ENCODE peak calls at places on chromosomes 4 and X, in six cellular contexts. H is tibial artery; I is psoas muscle; F is left ventricle myocardium inferior; R is A673; U is naive thymus-derived CD4-positive, alpha-beta T cell. E is an unnamed sample. For H3K4me1 and H3K27me3, the result is how much of the 10 kb centered on the place peaks cover.

GRCh38 chr4:70958681-70959080 is 34.8 kb upstream of the DCK start:
- DNase-seq in R (no peak), F (no peak), U (no peak), H (no peak), I (no peak), E (no peak)

GRCh38 chr4:168496834-168497233 is at the start of gene PALLD:
- DNase-seq in H (no peak), I (peak), U (no peak), F (peak), R (no peak), E (no peak)

GRCh38 chr4:72858328-72858727 is 211.2 kb downstream of the COX18 start:
- DNase-seq in H (no peak), U (no peak), R (no peak), I (no peak), F (no peak), E (no peak)

GRCh38 chrX:20265221-20265725 is 1.4 kb downstream of the RPS6KA3 start:
- DNase-seq in R (peak), F (peak), I (peak), U (peak), H (peak), E (peak)

GRCh38 chrX:30665471-30665870 is 12.2 kb downstream of the GK start:
- DNase-seq in I (no peak), R (no peak), H (no peak), U (no peak), F (no peak), E (no peak)

GRCh38 chrX:28920554-28920953 is 333.3 kb downstream of the IL1RAPL1 start:
- DNase-seq in I (no peak), U (no peak), R (peak), H (no peak), F (no peak), E (no peak)

GRCh38 chr4:105058177-105058812 is 88.4 kb upstream of the TET2 start:
- DNase-seq in H (no peak), R (no peak), U (no peak), F (no peak), I (no peak), E (no peak)

GRCh38 chr4:90883519-90883918 is 756.3 kb downstream of the CCSER1 start:
- DNase-seq in R (no peak), U (no peak), F (no peak), H (no peak), I (no peak), E (no peak)

GRCh38 chr4:123559955-123560669 is 163.5 kb downstream of the SPRY1 start:
- DNase-seq in H (no peak), I (no peak), R (no peak), F (no peak), U (no peak), E (no peak)

GRCh38 chr4:121114756-121115155 is 42.4 kb upstream of the NDNF start:
- DNase-seq in H (no peak), I (no peak), U (no peak), F (no peak), R (no peak), E (no peak)

GRCh38 chrX:23764183-23764582 is 18.8 kb upstream of the SAT1 start:
- DNase-seq in I (no peak), R (no peak), H (no peak), F (no peak), U (no peak), E (no peak)

GRCh38 chr4:113540859-113541258 is 220.7 kb downstream of the CAMK2D start:
- DNase-seq in F (no peak), I (no peak), H (no peak), U (peak), R (no peak), E (no peak)

GRCh38 chr4:6019316-6020263 is 1.4 kb upstream of the C4orf50 start:
- DNase-seq in I (no peak), R (peak), H (no peak), U (peak), F (no peak), E (no peak)

GRCh38 chrX:41889317-41890025 is 33.9 kb downstream of the CASK start:
- DNase-seq in I (no peak), U (no peak), H (no peak), R (no peak), F (no peak), E (no peak)

GRCh38 chr4:152185786-152186540 is 349.9 kb downstream of the FBXW7 start:
- DNase-seq in R (no peak), I (no peak), U (no peak), F (no peak), H (no peak), E (no peak)

GRCh38 chr4:23717528-23718248 is 172.2 kb downstream of the PPARGC1A start:
- DNase-seq in U (no peak), H (no peak), I (no peak), F (no peak), R (peak), E (no peak)

GRCh38 chr4:153151535-153152452 is 52.4 kb upstream of the TRIM2 start:
- DNase-seq in H (no peak), F (no peak), I (peak), U (peak), R (peak), E (no peak)

GRCh38 chrX:17605676-17606075 is 131.6 kb upstream of the SCML1 start:
- DNase-seq in I (no peak), H (no peak), R (no peak), F (no peak), U (no peak), E (no peak)

GRCh38 chr4:125985856-125986255 is 671.1 kb downstream of the FAT4 start:
- DNase-seq in I (no peak), R (peak), U (no peak), F (no peak), H (no peak), E (no peak)

GRCh38 chr4:72689929-72690328 is 120.9 kb upstream of the ADAMTS3 start:
- DNase-seq in U (no peak), I (no peak), H (no peak), R (no peak), F (no peak), E (no peak)

GRCh38 chrX:24259544-24260240 is 54.2 kb downstream of the SUPT20HL2 start:
- DNase-seq in H (peak), R (peak), F (no peak), U (no peak), I (no peak), E (peak)

GRCh38 chrX:101803451-101803850 is 128.4 kb downstream of the ZMAT1 start:
- DNase-seq in U (no peak), F (no peak), H (no peak), I (no peak), R (peak), E (no peak)

GRCh38 chr4:26459054-26459755 is 31.1 kb downstream of the CCKAR start:
- DNase-seq in F (no peak), H (no peak), R (peak), U (no peak), I (no peak), E (no peak)

GRCh38 chr4:70613893-70614572 is 14.5 kb upstream of the ENAM start:
- DNase-seq in I (no peak), R (no peak), U (no peak), F (no peak), H (no peak), E (no peak)

GRCh38 chr4:78846258-78846657 is 70.1 kb downstream of the BMP2K start:
- DNase-seq in R (no peak), H (no peak), U (no peak), F (no peak), I (no peak), E (no peak)

GRCh38 chrX:20594985-20595384 is 328.3 kb upstream of the RPS6KA3 start:
- DNase-seq in I (no peak), R (peak), F (no peak), H (no peak), U (no peak), E (no peak)

GRCh38 chr4:98603683-98604573 is 54.5 kb downstream of the TSPAN5 start:
- DNase-seq in F (no peak), I (no peak), H (no peak), R (no peak), U (no peak), E (no peak)

GRCh38 chr4:184471872-184472539 is 2.3 kb downstream of the IRF2 start:
- DNase-seq in H (no peak), F (no peak), I (no peak), R (peak), U (no peak), E (peak)

GRCh38 chr4:5134620-5135019 is 83.3 kb downstream of the STK32B start:
- DNase-seq in U (no peak), R (no peak), F (no peak), I (no peak), H (no peak), E (no peak)

GRCh38 chr4:177907736-177908424 is 465.6 kb upstream of the AGA start:
- DNase-seq in H (no peak), F (no peak), U (no peak), I (no peak), R (no peak), E (no peak)

GRCh38 chrX:5650904-5651303 is 577.8 kb downstream of the NLGN4X start:
- DNase-seq in R (no peak), U (no peak), I (no peak), F (no peak), H (no peak), E (no peak)

GRCh38 chr4:94267037-94267436 is 59.4 kb downstream of the SMARCAD1 start:
- DNase-seq in F (no peak), H (no peak), I (no peak), U (no peak), R (no peak), E (no peak)

GRCh38 chr4:140162596-140162995 is 8.6 kb upstream of the MAML3 start:
- DNase-seq in R (no peak), H (no peak), I (no peak), F (no peak), U (no peak), E (no peak)

GRCh38 chrX:55522577-55523254 is 33.1 kb upstream of the USP51 start:
- DNase-seq in H (no peak), F (no peak), I (peak), U (no peak), R (no peak), E (no peak)

GRCh38 chrX:134660627-134661026 is 2.4 kb upstream of the PLAC1 start:
- DNase-seq in H (no peak), R (no peak), F (no peak), U (no peak), I (no peak), E (no peak)

GRCh38 chr4:20421586-20421985 is 169.9 kb downstream of the SLIT2 start:
- DNase-seq in R (no peak), U (no peak), I (no peak), F (no peak), H (no peak), E (no peak)

GRCh38 chrX:124736553-124737240 is 390.3 kb downstream of the SH2D1A start:
- DNase-seq in F (no peak), H (no peak), R (no peak), I (no peak), U (peak), E (peak)

GRCh38 chr4:99668472-99668871 is 10.8 kb upstream of the C4orf54 start:
- DNase-seq in F (no peak), I (no peak), R (no peak), U (no peak), H (no peak), E (no peak)
- H3K4me1 ChIP-seq in F (under half), I (under half), R (under half), U (under half), H (under half), E (under half)

GRCh38 chrX:120642871-120643270 is 13.0 kb upstream of the C1GALT1C1 start:
- DNase-seq in I (no peak), H (no peak), F (no peak), R (no peak), U (no peak), E (no peak)

GRCh38 chrX:120638619-120639018 is 8.8 kb upstream of the C1GALT1C1 start:
- DNase-seq in I (no peak), F (no peak), R (no peak), U (no peak), H (no peak), E (no peak)
- H3K4me3 ChIP-seq in I (no peak), F (no peak), R (no peak), U (no peak), H (no peak), E (no peak)

GRCh38 chrX:108737754-108738153 is 1.4 kb upstream of the IRS4 start:
- DNase-seq in U (no peak), I (no peak), H (no peak), R (no peak), F (no peak), E (no peak)

GRCh38 chrX:108735087-108735679 is 1.2 kb downstream of the IRS4 start:
- DNase-seq in H (no peak), I (no peak), R (no peak), U (no peak), F (no peak), E (no peak)

GRCh38 chrX:108735680-108736508 is 469 bp downstream of the IRS4 start:
- DNase-seq in U (no peak), I (no peak), H (no peak), F (no peak), R (no peak), E (no peak)

GRCh38 chrX:108734426-108734825 is 1.9 kb downstream of the IRS4 start:
- DNase-seq in F (no peak), R (no peak), U (no peak), H (no peak), I (no peak), E (no peak)

DNA sequence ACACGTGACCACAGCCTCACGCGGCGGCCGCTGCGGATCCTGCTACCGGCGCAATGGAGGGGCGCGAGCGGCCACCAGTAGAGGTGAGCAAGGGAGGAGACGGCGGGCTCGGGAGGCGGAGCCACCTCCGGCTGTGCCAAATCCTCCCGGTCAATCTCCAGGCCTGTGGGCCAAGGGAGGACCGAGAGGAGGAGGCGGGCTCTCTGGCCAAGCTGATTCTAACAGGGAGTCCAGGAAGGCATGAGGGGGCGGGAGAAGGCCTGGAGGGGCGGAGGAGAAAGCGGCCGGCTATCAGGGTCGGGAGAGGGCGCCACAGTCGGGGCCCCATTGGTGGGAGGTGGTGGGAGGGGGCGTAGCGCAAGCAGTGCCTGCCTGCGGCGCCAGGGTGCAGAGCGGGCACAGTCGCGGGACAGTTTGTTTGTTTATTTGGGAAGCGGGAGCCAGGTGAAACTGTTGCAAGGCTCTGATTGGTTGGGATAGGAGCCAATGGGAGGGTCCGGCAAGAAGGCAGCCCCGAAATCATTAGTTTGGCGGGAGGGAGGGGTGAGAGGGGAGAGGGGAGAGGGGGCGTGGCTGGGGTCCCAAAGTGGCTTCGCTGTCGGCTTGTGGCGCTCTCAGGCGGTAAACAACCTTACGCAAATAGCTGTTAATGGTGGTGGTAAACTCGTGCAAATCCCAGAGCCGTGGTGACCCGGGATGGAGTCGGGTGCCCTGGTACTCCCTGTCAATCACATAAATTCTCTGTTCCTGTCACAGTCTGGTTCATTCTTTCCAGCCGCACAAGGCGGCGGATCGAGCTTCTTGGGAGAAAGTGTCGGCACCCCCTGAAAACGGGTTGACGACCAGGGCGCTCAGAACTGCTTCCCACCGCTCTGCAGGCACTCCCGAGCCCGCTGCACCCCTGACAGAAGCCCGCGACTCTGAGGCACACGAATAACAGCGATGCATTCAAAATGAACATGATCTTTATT is at the start of gene IRS4:
- DNase-seq in I (no peak), U (no peak), H (no peak), R (no peak), F (no peak), E (no peak)
- H3K27me3 ChIP-seq in I (under half), U (under half), H (under half), R (half or more), F (half or more), E (under half)

GRCh38 chrX:142686206-142686605 is 339.5 kb upstream of the SPANXN4 start:
- DNase-seq in F (no peak), H (no peak), R (no peak), U (no peak), I (no peak), E (no peak)

GRCh38 chrX:142688256-142688655 is 337.5 kb upstream of the SPANXN4 start:
- DNase-seq in R (no peak), I (no peak), U (no peak), H (no peak), F (no peak), E (no peak)

DNA sequence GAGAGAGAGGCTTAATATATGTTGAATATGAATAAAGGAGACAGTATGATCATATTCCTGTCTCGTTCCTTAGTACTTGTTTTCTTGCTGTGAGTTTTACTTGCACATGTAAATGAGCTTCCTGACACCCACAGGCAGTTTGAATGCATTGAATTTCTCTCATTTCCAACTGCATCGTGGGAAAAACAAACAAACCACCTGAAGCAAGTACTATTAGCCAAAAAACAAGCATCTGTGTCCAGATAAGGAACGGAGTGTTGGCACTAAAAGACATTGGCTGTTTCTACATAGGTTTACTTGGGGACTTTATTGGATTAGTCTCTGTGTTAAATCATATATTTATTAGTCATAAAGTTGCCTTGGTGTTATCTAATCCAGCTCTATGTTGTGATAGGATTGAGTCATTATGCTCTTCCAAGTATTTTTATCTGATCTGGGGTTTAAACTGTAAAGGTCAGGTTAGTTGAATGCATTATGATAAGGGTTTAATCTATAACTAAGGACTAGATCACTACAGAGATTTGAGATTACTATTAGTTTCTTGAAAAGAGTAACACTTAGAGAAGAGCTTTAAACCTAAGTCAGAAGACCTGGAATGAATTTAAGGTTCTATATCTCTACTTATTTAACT is 339.0 kb upstream of the SPANXN4 start:
- DNase-seq in I (no peak), H (no peak), U (no peak), F (no peak), R (no peak), E (no peak)
- H3K4me1 ChIP-seq in I (under half), H (under half), U (under half), F (under half), R (under half), E (under half)

GRCh38 chrX:119688856-119689455 is 4.0 kb downstream of the SEPTIN6 start:
- DNase-seq in U (peak), F (no peak), R (no peak), H (no peak), I (no peak), E (no peak)

GRCh38 chrX:119692241-119693031 is 532 bp downstream of the SEPTIN6 start:
- DNase-seq in U (peak), I (peak), R (peak), F (peak), H (no peak), E (no peak)

GRCh38 chrX:119693996-119694451 is 1.1 kb upstream of the SEPTIN6 start:
- DNase-seq in H (no peak), U (no peak), R (no peak), F (no peak), I (no peak), E (no peak)

GRCh38 chrX:119693032-119693995 is at the start of gene SEPTIN6:
- DNase-seq in H (peak), F (peak), I (peak), R (peak), U (peak), E (peak)

DNA sequence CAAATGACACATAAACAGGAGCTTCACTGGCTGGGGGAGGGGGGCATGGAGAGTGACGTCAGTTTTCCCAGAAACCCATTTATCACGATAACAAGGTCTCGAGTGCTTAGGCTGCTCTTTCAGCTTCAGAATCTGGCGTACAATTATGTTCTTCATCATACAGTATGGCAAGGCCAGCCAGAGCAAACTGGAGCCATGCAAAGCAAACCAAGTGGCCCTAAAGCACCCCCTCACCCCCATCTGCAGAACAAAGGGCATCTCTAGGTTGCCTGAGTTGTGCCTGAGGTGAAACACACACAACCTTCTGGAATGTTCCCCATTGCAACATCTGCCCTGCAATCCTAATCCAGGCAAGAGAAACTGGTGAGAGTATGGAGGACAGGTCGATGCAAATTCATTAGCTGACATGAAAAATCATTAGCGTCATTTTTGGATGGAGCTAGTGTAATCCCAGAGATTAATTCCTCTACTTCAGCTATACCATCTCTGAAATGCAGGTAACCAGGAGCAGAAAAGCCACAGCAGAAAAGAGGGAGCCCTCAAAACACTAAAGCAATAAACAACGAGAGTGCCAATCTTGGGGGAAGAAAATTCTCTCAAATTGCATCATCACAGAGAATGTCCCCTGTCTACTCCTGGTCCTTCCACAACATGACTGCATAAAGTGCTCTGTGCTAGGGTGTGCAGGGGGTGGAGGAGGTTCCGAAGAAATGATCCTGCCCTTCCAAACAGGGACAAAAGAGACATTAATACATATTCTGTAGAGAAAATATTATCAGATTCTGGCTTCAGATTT is 1.8 kb downstream of the SEPTIN6 start:
- DNase-seq in U (peak), R (peak), F (no peak), I (no peak), H (no peak), E (peak)
- H3K4me3 ChIP-seq in U (peak), R (peak), F (peak), I (no peak), H (no peak), E (peak)

GRCh38 chrX:69216911-69217310 is 51.7 kb upstream of the PJA1 start:
- DNase-seq in H (no peak), R (no peak), I (no peak), F (no peak), U (no peak), E (no peak)

GRCh38 chrX:69211701-69212100 is 46.4 kb upstream of the PJA1 start:
- DNase-seq in I (no peak), R (no peak), U (no peak), H (no peak), F (no peak), E (no peak)

GRCh38 chrX:69216446-69216845 is 51.2 kb upstream of the PJA1 start:
- DNase-seq in U (no peak), I (no peak), R (no peak), H (no peak), F (no peak), E (no peak)

GRCh38 chrX:69215161-69215560 is 49.9 kb upstream of the PJA1 start:
- DNase-seq in R (no peak), F (no peak), I (no peak), U (no peak), H (no peak), E (no peak)

GRCh38 chrX:69214463-69214862 is 49.2 kb upstream of the PJA1 start:
- DNase-seq in H (no peak), F (no peak), U (no peak), I (no peak), R (no peak), E (no peak)
- H3K27me3 ChIP-seq in H (under half), F (under half), U (under half), I (under half), R (under half), E (under half)

E was measured in CD8-positive, alpha-beta T cell.